ENCODE peak calls at places on chromosome 19, in seven cellular contexts. W is EL, Y is head of caudate nucleus, J is fibroblast of lung, H is kidney tubule cell, U is DMS153, I is SHP77. L is an unnamed sample.

GRCh38 chr19:14089662-14090508 is 666 bp downstream of the SAMD1 start:
- DNase-seq in W (peak; percentile 66), Y (peak; percentile 54), J (peak; percentile 79), H (peak; percentile 66), U (no peak), I (peak; percentile 53), L (no peak)

GRCh38 chr19:42286349-42287016 is 15.4 kb upstream of the PRR19 start:
- DNase-seq in W (no peak), Y (no peak), J (peak; percentile 42), H (peak; percentile 39), U (no peak), I (no peak), L (no peak)

GRCh38 chr19:1478934-1479707 is at the start of gene C19orf25:
- DNase-seq in W (peak; percentile 94), Y (peak; percentile 96), J (peak; percentile 88), H (peak; percentile 94), U (peak; percentile 72), I (peak; percentile 91), L (peak; percentile 44)

GRCh38 chr19:1085676-1086442 is 9.3 kb downstream of the POLR2E start:
- DNase-seq in W (no peak), Y (no peak), J (no peak), H (no peak), U (no peak), I (no peak), L (no peak)

GRCh38 chr19:21568816-21569496 is 63.6 kb downstream of the ZNF429 start:
- DNase-seq in W (peak; percentile 8), Y (peak; percentile 78), J (peak; percentile 92), H (peak; percentile 94), U (peak; percentile 98), I (peak; percentile 97), L (no peak)

GRCh38 chr19:8607386-8607785 is 3.1 kb downstream of the ADAMTS10 start:
- DNase-seq in W (no peak), Y (no peak), J (peak; percentile 87), H (no peak), U (no peak), I (no peak), L (no peak)

GRCh38 chr19:29098091-29098490 is 114.9 kb downstream of the UQCRFS1 start:
- DNase-seq in W (no peak), Y (no peak), J (no peak), H (no peak), U (no peak), I (no peak), L (no peak)

GRCh38 chr19:48400018-48400742 is 6.7 kb downstream of the GRIN2D start:
- DNase-seq in W (peak; percentile 88), Y (peak; percentile 22), J (peak; percentile 76), H (no peak), U (peak; percentile 97), I (peak; percentile 68), L (no peak)

GRCh38 chr19:55451522-55452380 is 8.7 kb upstream of the SHISA7 start:
- DNase-seq in W (no peak), Y (peak; percentile 71), J (no peak), H (no peak), U (no peak), I (no peak), L (no peak)

GRCh38 chr19:54616840-54617560 is 13.3 kb upstream of the LILRB1 start:
- DNase-seq in W (no peak), Y (no peak), J (no peak), H (no peak), U (no peak), I (no peak), L (no peak)

GRCh38 chr19:588093-588742 is 1.5 kb upstream of the HCN2 start:
- DNase-seq in W (peak; percentile 91), Y (peak; percentile 95), J (peak; percentile 61), H (peak; percentile 71), U (peak; percentile 61), I (peak; percentile 90), L (no peak)

GRCh38 chr19:1690570-1691307 is 38.3 kb upstream of the TCF3 start:
- DNase-seq in W (peak; percentile 35), Y (no peak), J (no peak), H (peak; percentile 21), U (no peak), I (peak; percentile 30), L (no peak)

GRCh38 chr19:13053761-13054604 is 48.7 kb downstream of the LYL1 start:
- DNase-seq in W (peak; percentile 98), Y (peak; percentile 74), J (peak; percentile 98), H (peak; percentile 96), U (no peak), I (no peak), L (no peak)

GRCh38 chr19:55119053-55119452 is 1.6 kb upstream of the PPP1R12C start:
- DNase-seq in W (no peak), Y (no peak), J (no peak), H (no peak), U (no peak), I (no peak), L (no peak)

GRCh38 chr19:41427647-41428480 is 690 bp upstream of the B3GNT8 start:
- DNase-seq in W (peak; percentile 10), Y (no peak), J (no peak), H (no peak), U (peak; percentile 53), I (peak; percentile 41), L (no peak)

GRCh38 chr19:41746593-41747227 is 8.6 kb upstream of the CEACAM6 start:
- DNase-seq in W (peak; percentile 49), Y (peak; percentile 32), J (peak; percentile 36), H (peak; percentile 67), U (peak; percentile 82), I (peak; percentile 78), L (no peak)

GRCh38 chr19:58037927-58038687 is 4.3 kb downstream of the ZSCAN1 start:
- DNase-seq in W (no peak), Y (peak; percentile 73), J (no peak), H (no peak), U (no peak), I (no peak), L (no peak)

GRCh38 chr19:17266589-17266974 is 661 bp upstream of the BABAM1 start:
- DNase-seq in W (no peak), Y (no peak), J (no peak), H (no peak), U (no peak), I (peak; percentile 69), L (no peak)

GRCh38 chr19:681029-681626 is 4.9 kb downstream of the FSTL3 start:
- DNase-seq in W (no peak), Y (peak; percentile 87), J (no peak), H (no peak), U (peak; percentile 71), I (peak; percentile 87), L (no peak)

GRCh38 chr19:821228-821975 is at the start of gene PLPPR3:
- DNase-seq in W (no peak), Y (no peak), J (no peak), H (no peak), U (no peak), I (no peak), L (no peak)